ENCODE peak calls at places on chromosome 11, in four cellular contexts. R, D, E and V are unnamed samples.

GRCh38 chr11:2489103-2489502 is 44.3 kb downstream of the KCNQ1 start:
- DNase-seq in R (no peak), D (no peak), E (no peak), V (no peak)

GRCh38 chr11:62933775-62934495 is 12.8 kb upstream of the CHRM1 start:
- DNase-seq in R (no peak), D (no peak), E (no peak), V (no peak)

GRCh38 chr11:120735035-120735434 is 223.5 kb downstream of the GRIK4 start:
- DNase-seq in R (no peak), D (no peak), E (no peak), V (no peak)

GRCh38 chr11:130396965-130397364 is 31.4 kb downstream of the ADAMTS8 start:
- DNase-seq in R (no peak), D (no peak), E (no peak), V (no peak)

GRCh38 chr11:18105802-18106574 is at the start of gene SAAL1:
- DNase-seq in R (peak), D (peak), E (peak), V (peak)

GRCh38 chr11:15180212-15180814 is 65.6 kb downstream of the INSC start:
- DNase-seq in R (no peak), D (no peak), E (no peak), V (no peak)

GRCh38 chr11:36818410-36818809 is 220.4 kb upstream of the RAG2 start:
- DNase-seq in R (no peak), D (peak), E (no peak), V (no peak)

GRCh38 chr11:15826826-15827225 is 529.5 kb downstream of the SOX6 start:
- DNase-seq in R (peak), D (peak), E (peak), V (no peak)

GRCh38 chr11:104781719-104782376 is 116.4 kb downstream of the CASP12 start:
- DNase-seq in R (no peak), D (no peak), E (no peak), V (no peak)

GRCh38 chr11:1502168-1502955 is 15.8 kb upstream of the MOB2 start:
- DNase-seq in R (peak), D (no peak), E (no peak), V (no peak)